ENCODE peak calls at places on chromosomes 1 and 21, in eight cellular contexts. M is suprapubic skin, A is K562, C is endothelial cell of umbilical vein, Z is prostate gland, F is spleen, E is sigmoid colon, X is transverse colon. G is an unnamed sample.
A peak's percentile ranks its signal among the peaks of the same experiment; 100 is the strongest.

GRCh38 chr21:45451771-45452182 is 46.8 kb downstream of the COL18A1 start:
- DNase-seq in A (no peak), C (no peak), M (no peak), X (no peak), E (no peak), Z (no peak), F (peak; percentile 63), G (no peak)

GRCh38 chr1:89952021-89952995 is 42.6 kb upstream of the ZNF326 start:
- DNase-seq in A (no peak), C (no peak), M (no peak), Z (no peak), X (no peak), F (no peak), E (no peak), G (no peak)

GRCh38 chr1:30316056-30316455 is 407.3 kb downstream of the MATN1 start:
- DNase-seq in Z (no peak), C (no peak), X (no peak), F (no peak), A (no peak), E (no peak), M (peak; percentile 53), G (no peak)

GRCh38 chr1:19407494-19408096 is 77.7 kb downstream of the CAPZB start:
- DNase-seq in E (no peak), F (no peak), C (peak; percentile 17), M (no peak), A (peak; percentile 62), X (no peak), Z (no peak), G (no peak)

GRCh38 chr1:229027622-229028182 is 243.2 kb upstream of the RAB4A start:
- DNase-seq in A (no peak), X (peak; percentile 34), M (no peak), E (peak; percentile 83), Z (no peak), C (peak; percentile 75), F (no peak), G (no peak)

GRCh38 chr1:241237873-241238272 is 119.1 kb downstream of the RGS7 start:
- DNase-seq in M (no peak), X (no peak), Z (no peak), F (no peak), C (no peak), A (no peak), E (no peak), G (no peak)

GRCh38 chr1:224687465-224687864 is 71.3 kb downstream of the CNIH3 start:
- DNase-seq in C (no peak), F (no peak), Z (no peak), E (no peak), X (no peak), A (no peak), M (no peak), G (no peak)

GRCh38 chr1:159699653-159700052 is 14.7 kb downstream of the CRP start:
- DNase-seq in X (no peak), C (no peak), E (no peak), Z (no peak), M (no peak), F (no peak), A (no peak), G (no peak)

GRCh38 chr1:235101558-235102258 is 26.9 kb downstream of the TOMM20 start:
- DNase-seq in C (no peak), M (no peak), E (no peak), X (no peak), F (no peak), Z (no peak), A (no peak), G (no peak)

GRCh38 chr1:163668472-163668871 is 346.7 kb downstream of the NUF2 start:
- DNase-seq in Z (no peak), E (no peak), F (no peak), C (no peak), X (no peak), M (no peak), A (no peak), G (no peak)

GRCh38 chr1:29688477-29689365 is 452.4 kb downstream of the PTPRU start:
- DNase-seq in E (peak; percentile 22), A (peak; percentile 39), F (no peak), X (no peak), M (peak; percentile 67), C (peak; percentile 56), Z (no peak), G (no peak)

GRCh38 chr1:227316941-227317540 is 1.3 kb downstream of the CDC42BPA start:
- DNase-seq in M (no peak), Z (no peak), X (no peak), C (peak; percentile 61), A (no peak), E (no peak), F (no peak), G (no peak)

GRCh38 chr1:97906567-97907228 is 14.1 kb downstream of the DPYD start:
- DNase-seq in A (no peak), Z (no peak), E (peak; percentile 78), M (peak; percentile 80), X (no peak), F (no peak), C (peak; percentile 88), G (no peak)

GRCh38 chr1:25196830-25197229 is 35.5 kb downstream of the SYF2 start:
- DNase-seq in E (no peak), X (no peak), F (no peak), Z (no peak), A (no peak), C (no peak), M (no peak), G (no peak)

GRCh38 chr21:32383812-32384211 is 9.0 kb downstream of the URB1 start:
- DNase-seq in F (peak; percentile 54), M (no peak), E (no peak), A (no peak), X (no peak), C (no peak), Z (no peak), G (no peak)

GRCh38 chr21:32382108-32382601 is 10.7 kb downstream of the URB1 start:
- DNase-seq in E (no peak), A (no peak), C (no peak), X (no peak), M (no peak), Z (peak; percentile 75), F (no peak), G (no peak)

GRCh38 chr21:32378956-32379355 is 13.9 kb downstream of the URB1 start:
- DNase-seq in A (no peak), F (peak; percentile 25), M (no peak), X (no peak), Z (no peak), E (no peak), C (no peak), G (no peak)

GRCh38 chr21:32380940-32381339 is 11.9 kb downstream of the URB1 start:
- DNase-seq in E (no peak), Z (no peak), F (no peak), A (no peak), M (no peak), C (peak; percentile 21), X (no peak), G (no peak)

DNA sequence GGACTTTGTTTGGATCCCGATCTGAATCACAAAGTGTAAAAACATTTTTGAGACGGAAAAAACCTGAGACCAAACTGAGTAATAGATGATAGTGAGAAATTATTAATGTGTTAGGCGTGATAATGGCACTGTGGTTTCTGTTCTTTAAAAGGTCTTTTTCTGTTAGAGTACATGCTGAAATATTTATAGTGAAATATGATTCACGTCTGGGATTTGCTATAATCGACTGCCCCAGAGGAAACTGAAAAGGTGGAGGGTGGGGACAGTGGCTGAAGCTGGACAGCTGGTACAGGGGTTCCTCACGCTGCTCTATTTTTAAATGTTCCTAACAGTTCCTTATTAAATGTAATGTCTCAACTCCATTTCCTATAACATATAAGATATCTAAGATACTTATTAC is 11.2 kb downstream of the URB1 start:
- DNase-seq in Z (no peak), C (no peak), X (no peak), A (no peak), M (no peak), F (no peak), E (no peak), G (no peak)
- TF ChIP-seq POLR2AphosphoS5 in Z (no peak), C (no peak), X (no peak), A (no peak), M (no peak), F (no peak), E (no peak), G (no peak)

GRCh38 chr1:107750364-107750959 is 214.5 kb downstream of the VAV3 start:
- DNase-seq in M (no peak), E (peak; percentile 70), A (peak; percentile 47), C (peak; percentile 42), X (peak; percentile 80), Z (peak; percentile 68), F (no peak), G (peak; percentile 31)
- H3K4me1 ChIP-seq in M (no peaks in the 10 kb centered on the region), E (peaks cover 10% of the 10 kb centered on the region), A (no peaks in the 10 kb centered on the region), C (no peaks in the 10 kb centered on the region), X (no peaks in the 10 kb centered on the region), Z (no peaks in the 10 kb centered on the region), F (no peaks in the 10 kb centered on the region), G (no peaks in the 10 kb centered on the region)

DNA sequence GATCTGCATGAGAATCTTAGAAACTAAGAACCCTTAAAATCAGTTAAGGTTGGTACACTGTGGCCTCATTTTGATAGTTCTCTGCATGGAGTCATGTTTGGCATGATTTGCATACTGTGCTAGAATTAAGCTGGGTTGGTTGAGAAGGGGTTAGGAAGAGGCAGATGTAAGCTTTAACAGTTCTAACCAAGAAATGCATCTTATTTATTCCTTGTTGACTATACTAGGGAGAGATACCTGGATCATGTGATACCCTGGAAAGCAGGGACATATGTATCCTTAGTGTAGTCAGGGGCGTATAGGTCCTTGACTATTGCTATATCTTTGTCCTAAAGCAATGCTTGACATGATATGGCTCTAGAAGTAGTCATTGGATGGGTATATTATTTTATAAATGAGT is 41.0 kb downstream of the CDC42 start:
- DNase-seq in E (no peak), F (no peak), M (no peak), X (no peak), Z (no peak), A (no peak), C (no peak), G (no peak)
- TF ChIP-seq POLR2A in E (no peak), F (no peak), M (no peak), X (no peak), Z (no peak), A (peak; percentile 54), C (no peak), G (no peak)

GRCh38 chr1:88466899-88467580 is 217.0 kb upstream of the PKN2 start:
- DNase-seq in F (peak; percentile 69), A (no peak), Z (no peak), E (no peak), X (no peak), C (no peak), M (no peak), G (no peak)

GRCh38 chr1:88462481-88463261 is 221.4 kb upstream of the PKN2 start:
- DNase-seq in E (peak; percentile 66), A (no peak), F (no peak), M (no peak), C (peak; percentile 14), X (no peak), Z (no peak), G (no peak)

GRCh38 chr1:88463401-88463800 is 220.7 kb upstream of the PKN2 start:
- DNase-seq in A (no peak), Z (no peak), C (no peak), F (no peak), M (no peak), X (no peak), E (no peak), G (no peak)
- TF ChIP-seq POLR2AphosphoS5 in A (no peak), Z (no peak), C (no peak), F (no peak), M (no peak), X (no peak), E (no peak), G (no peak)